ENCODE peak calls at places on chromosomes 13 and 19, in ten cellular contexts. S is sigmoid colon, J is upper lobe of left lung, N is transverse colon, A is SK-N-SH, C is GM12878, Q is H1, D is spleen, G is GM23338, R is suprapubic skin. K is an unnamed sample.

GRCh38 chr13:98809345-98809777 is 56.9 kb upstream of the SLC15A1 start:
- DNase-seq in S (no peak), J (peak), N (no peak), A (no peak), C (no peak), Q (no peak), D (no peak), G (no peak), R (no peak), K (no peak)

GRCh38 chr19:32875428-32875827 is 5.9 kb upstream of the SLC7A9 start:
- DNase-seq in S (no peak), J (no peak), N (no peak), A (no peak), C (no peak), Q (peak), D (peak), G (peak), R (no peak), K (no peak)

GRCh38 chr19:49687566-49688316 is 1.7 kb upstream of the ADM5 start:
- DNase-seq in S (no peak), J (peak), N (no peak), A (no peak), C (no peak), Q (no peak), D (no peak), G (peak), R (no peak), K (no peak)

GRCh38 chr13:39040206-39040605 is 1.9 kb downstream of the NHLRC3 start:
- DNase-seq in S (no peak), J (no peak), N (no peak), A (no peak), C (no peak), Q (no peak), D (no peak), G (no peak), R (no peak), K (no peak)

GRCh38 chr13:20475927-20476691 is 49.5 kb downstream of the CRYL1 start:
- DNase-seq in S (no peak), J (no peak), N (peak), A (no peak), C (peak), Q (no peak), D (peak), G (peak), R (no peak), K (peak)

GRCh38 chr19:1556639-1557070 is 11.5 kb downstream of the MEX3D start:
- DNase-seq in S (no peak), J (peak), N (no peak), A (no peak), C (no peak), Q (no peak), D (no peak), G (no peak), R (no peak), K (no peak)

GRCh38 chr19:48654299-48655059 is 8.5 kb upstream of the CA11 start:
- DNase-seq in S (no peak), J (no peak), N (no peak), A (peak), C (no peak), Q (no peak), D (no peak), G (no peak), R (no peak), K (no peak)

GRCh38 chr19:46287585-46287984 is 9.3 kb upstream of the HIF3A start:
- DNase-seq in S (no peak), J (no peak), N (no peak), A (no peak), C (no peak), Q (no peak), D (no peak), G (no peak), R (no peak), K (no peak)

GRCh38 chr13:93547886-93548285 is 321.3 kb downstream of the GPC6 start:
- DNase-seq in S (no peak), J (no peak), N (no peak), A (no peak), C (no peak), Q (no peak), D (no peak), G (no peak), R (no peak), K (no peak)

GRCh38 chr19:10587839-10588150 is 683 bp upstream of the AP1M2 start:
- DNase-seq in S (no peak), J (no peak), N (no peak), A (no peak), C (no peak), Q (no peak), D (no peak), G (no peak), R (no peak), K (no peak)

GRCh38 chr19:3785938-3786824 is at the start of gene MATK:
- DNase-seq in S (no peak), J (peak), N (no peak), A (peak), C (no peak), Q (peak), D (peak), G (peak), R (no peak), K (no peak)

GRCh38 chr13:113920173-113920572 is 53.7 kb downstream of the C13orf46 start:
- DNase-seq in S (no peak), J (no peak), N (no peak), A (no peak), C (no peak), Q (no peak), D (no peak), G (no peak), R (peak), K (no peak)

GRCh38 chr19:37519890-37520289 is 13.2 kb downstream of the ZNF793 start:
- DNase-seq in S (no peak), J (no peak), N (no peak), A (no peak), C (no peak), Q (no peak), D (no peak), G (no peak), R (no peak), K (no peak)

GRCh38 chr19:1261863-1262686 is 7.1 kb upstream of the CIRBP start:
- DNase-seq in S (peak), J (peak), N (peak), A (no peak), C (no peak), Q (no peak), D (peak), G (no peak), R (peak), K (no peak)

GRCh38 chr13:38167164-38167822 is 182.4 kb upstream of the UFM1 start:
- DNase-seq in S (no peak), J (no peak), N (no peak), A (no peak), C (peak), Q (no peak), D (no peak), G (no peak), R (no peak), K (no peak)

GRCh38 chr19:7641288-7642276 is 4.7 kb downstream of the STXBP2 start:
- DNase-seq in S (no peak), J (peak), N (no peak), A (no peak), C (no peak), Q (peak), D (no peak), G (peak), R (no peak), K (no peak)

GRCh38 chr13:98311200-98311548 is 134.1 kb upstream of the RNF113B start:
- DNase-seq in S (no peak), J (no peak), N (no peak), A (no peak), C (no peak), Q (no peak), D (no peak), G (no peak), R (no peak), K (no peak)

GRCh38 chr19:18790566-18791314 is at the start of gene COMP:
- DNase-seq in S (no peak), J (peak), N (no peak), A (no peak), C (no peak), Q (peak), D (peak), G (peak), R (no peak), K (no peak)

GRCh38 chr13:51767100-51767499 is 36.9 kb downstream of the DHRS12 start:
- DNase-seq in S (no peak), J (no peak), N (no peak), A (no peak), C (no peak), Q (no peak), D (no peak), G (peak), R (no peak), K (no peak)

GRCh38 chr19:4013886-4014540 is 6.5 kb downstream of the PIAS4 start:
- DNase-seq in S (peak), J (peak), N (no peak), A (peak), C (no peak), Q (no peak), D (no peak), G (no peak), R (no peak), K (no peak)

GRCh38 chr19:55451522-55452380 is 8.7 kb upstream of the SHISA7 start:
- DNase-seq in S (no peak), J (peak), N (no peak), A (peak), C (no peak), Q (peak), D (no peak), G (no peak), R (no peak), K (no peak)

GRCh38 chr13:26628706-26629105 is 71.2 kb downstream of the WASF3 start:
- DNase-seq in S (no peak), J (no peak), N (peak), A (no peak), C (no peak), Q (no peak), D (no peak), G (peak), R (no peak), K (no peak)

GRCh38 chr19:3057275-3057714 is 5.0 kb downstream of the TLE5 start:
- DNase-seq in S (peak), J (peak), N (peak), A (no peak), C (no peak), Q (peak), D (peak), G (no peak), R (peak), K (no peak)

GRCh38 chr19:547836-548720 is 4.2 kb downstream of the GZMM start:
- DNase-seq in S (no peak), J (no peak), N (no peak), A (no peak), C (no peak), Q (no peak), D (no peak), G (no peak), R (no peak), K (no peak)

GRCh38 chr19:46614114-46614701 is 10.7 kb downstream of the PTGIR start:
- DNase-seq in S (peak), J (no peak), N (peak), A (peak), C (no peak), Q (peak), D (peak), G (peak), R (peak), K (no peak)

GRCh38 chr13:71285700-71286099 is 581.3 kb downstream of the DACH1 start:
- DNase-seq in S (no peak), J (no peak), N (no peak), A (no peak), C (no peak), Q (no peak), D (no peak), G (peak), R (no peak), K (no peak)

GRCh38 chr13:30113983-30114491 is 193.3 kb downstream of the KATNAL1 start:
- DNase-seq in S (no peak), J (no peak), N (peak), A (no peak), C (no peak), Q (peak), D (no peak), G (peak), R (no peak), K (no peak)

GRCh38 chr13:41075034-41075433 is 13.7 kb downstream of the WBP4 start:
- DNase-seq in S (no peak), J (no peak), N (no peak), A (peak), C (no peak), Q (no peak), D (no peak), G (peak), R (no peak), K (no peak)

GRCh38 chr19:6056282-6056741 is 54.0 kb downstream of the RFX2 start:
- DNase-seq in S (no peak), J (no peak), N (peak), A (no peak), C (no peak), Q (no peak), D (no peak), G (no peak), R (peak), K (no peak)

GRCh38 chr19:28543244-28543776 is 669.6 kb downstream of the UQCRFS1 start:
- DNase-seq in S (no peak), J (no peak), N (no peak), A (no peak), C (no peak), Q (no peak), D (no peak), G (no peak), R (no peak), K (no peak)

GRCh38 chr19:45798995-45799517 is 6.4 kb upstream of the DMWD start:
- DNase-seq in S (no peak), J (peak), N (peak), A (peak), C (peak), Q (peak), D (peak), G (peak), R (no peak), K (peak)

GRCh38 chr13:112984954-112985802 is 16.2 kb downstream of the MCF2L start:
- DNase-seq in S (no peak), J (peak), N (peak), A (no peak), C (no peak), Q (no peak), D (no peak), G (no peak), R (no peak), K (no peak)

GRCh38 chr19:46958542-46958941 is 61.1 kb upstream of the NPAS1 start:
- DNase-seq in S (no peak), J (no peak), N (no peak), A (peak), C (no peak), Q (no peak), D (no peak), G (peak), R (no peak), K (no peak)

GRCh38 chr13:75636339-75637095 is 387 bp downstream of the LMO7 start:
- DNase-seq in S (no peak), J (peak), N (peak), A (peak), C (no peak), Q (peak), D (peak), G (peak), R (no peak), K (peak)

DNA sequence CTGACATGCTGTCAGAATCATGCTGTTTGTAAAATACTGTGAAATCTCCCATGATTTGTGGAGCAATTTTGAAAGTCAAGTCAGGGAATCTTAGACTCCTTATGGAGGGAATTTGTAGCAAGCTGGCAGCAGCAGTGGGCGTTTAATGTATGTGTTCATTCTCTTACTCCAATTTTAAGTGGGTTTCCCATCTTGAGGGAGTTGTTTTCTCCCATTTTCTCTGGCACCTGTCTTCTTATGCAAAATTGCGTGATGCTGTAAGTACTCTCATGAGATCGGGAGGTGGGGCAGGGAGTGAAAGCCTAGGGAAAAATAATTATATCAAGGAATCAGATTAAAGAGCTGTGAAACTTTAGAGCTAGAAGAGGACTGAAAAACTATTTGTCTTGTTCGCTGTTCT is 16.0 kb upstream of the GTF2F2 start:
- DNase-seq in S (no peak), J (no peak), N (no peak), A (no peak), C (no peak), Q (no peak), D (no peak), G (no peak), R (no peak), K (no peak)
- TF ChIP-seq POLR2AphosphoS5 in S (no peak), J (no peak), N (no peak), A (no peak), C (no peak), Q (no peak), D (no peak), G (no peak), R (no peak), K (no peak)

DNA sequence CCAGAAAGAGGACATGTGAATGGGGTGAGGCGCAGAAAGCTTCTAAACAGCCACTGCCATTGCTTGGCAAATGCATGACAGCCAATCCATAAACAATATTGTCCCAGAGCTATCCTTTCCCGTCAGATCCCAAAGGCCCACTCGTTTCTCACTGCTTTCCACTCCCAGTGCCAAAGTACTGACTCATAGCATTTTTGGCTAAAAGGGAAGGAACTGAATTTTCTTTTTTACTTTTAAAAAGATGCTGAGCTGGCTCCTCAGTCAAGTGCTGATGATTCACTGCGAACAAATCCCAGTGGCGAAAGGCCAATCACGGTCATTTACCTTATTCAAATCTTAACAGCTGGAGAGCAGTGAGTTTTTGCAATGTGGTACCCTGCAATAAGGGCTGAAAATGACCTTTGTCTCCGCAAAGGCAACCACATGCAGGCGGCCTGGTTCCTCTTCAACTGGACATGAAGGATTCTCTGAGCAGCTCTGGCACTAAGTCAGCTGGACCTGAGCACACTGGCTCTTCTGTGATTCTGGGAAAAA is 151.7 kb downstream of the DCLK1 start:
- DNase-seq in S (peak), J (no peak), N (peak), A (no peak), C (no peak), Q (no peak), D (no peak), G (no peak), R (peak), K (no peak)
- TF ChIP-seq POLR2AphosphoS5 in S (peak), J (peak), N (peak), A (peak), C (no peak), Q (no peak), D (no peak), G (no peak), R (peak), K (no peak)

DNA sequence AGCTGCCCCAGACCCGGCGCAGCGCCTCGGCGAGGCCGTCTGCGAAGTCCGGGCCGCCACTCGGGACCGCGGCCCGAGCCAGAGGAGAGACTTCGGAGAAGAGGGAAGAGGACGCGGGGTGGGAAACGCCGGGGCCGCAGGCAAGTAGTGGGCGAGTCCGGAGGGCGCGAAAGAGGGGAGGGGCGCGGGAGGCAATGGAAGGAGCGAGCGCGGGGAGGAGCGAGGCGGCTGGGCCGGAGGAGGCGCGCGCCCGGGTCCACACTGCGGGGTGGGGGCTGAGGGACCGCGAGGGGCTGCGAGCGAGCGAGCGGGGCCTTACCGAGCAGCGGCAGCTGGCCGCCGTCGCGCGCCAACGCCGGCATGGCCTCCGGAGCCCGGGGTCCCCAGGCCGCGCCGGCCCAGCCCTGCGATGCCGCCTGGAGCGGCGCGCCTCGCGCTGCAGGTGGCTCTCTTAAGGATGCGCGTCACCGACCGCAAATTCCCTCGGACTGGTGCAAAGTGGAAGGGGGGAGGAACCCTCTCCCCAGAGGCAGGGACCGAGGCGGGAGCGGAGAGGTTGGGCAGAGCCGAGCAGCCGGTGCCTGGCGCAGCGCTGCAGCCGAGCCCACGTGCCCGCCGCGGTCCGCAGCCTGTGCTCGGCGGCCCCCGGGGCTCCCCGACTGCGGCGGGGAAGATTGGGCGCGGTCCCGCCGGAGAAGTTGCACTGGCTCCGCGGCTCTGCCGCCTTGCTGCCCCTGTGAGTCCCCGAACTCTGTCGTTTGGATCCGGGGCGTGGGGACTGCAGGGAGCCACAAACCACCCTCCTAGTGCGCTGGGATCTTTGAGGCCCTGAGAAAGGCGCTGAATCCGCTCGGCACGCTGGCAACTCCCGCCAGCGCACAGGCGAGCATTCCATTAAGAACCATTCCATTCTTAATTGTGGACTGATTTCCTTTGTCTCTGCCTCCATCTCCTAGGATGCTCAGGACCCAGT is at the start of gene FLT3:
- DNase-seq in S (no peak), J (peak), N (peak), A (peak), C (no peak), Q (peak), D (peak), G (peak), R (no peak), K (peak)
- TF ChIP-seq POLR2AphosphoS5 in S (no peak), J (no peak), N (no peak), A (no peak), C (no peak), Q (peak), D (peak), G (no peak), R (no peak), K (no peak)

DNA sequence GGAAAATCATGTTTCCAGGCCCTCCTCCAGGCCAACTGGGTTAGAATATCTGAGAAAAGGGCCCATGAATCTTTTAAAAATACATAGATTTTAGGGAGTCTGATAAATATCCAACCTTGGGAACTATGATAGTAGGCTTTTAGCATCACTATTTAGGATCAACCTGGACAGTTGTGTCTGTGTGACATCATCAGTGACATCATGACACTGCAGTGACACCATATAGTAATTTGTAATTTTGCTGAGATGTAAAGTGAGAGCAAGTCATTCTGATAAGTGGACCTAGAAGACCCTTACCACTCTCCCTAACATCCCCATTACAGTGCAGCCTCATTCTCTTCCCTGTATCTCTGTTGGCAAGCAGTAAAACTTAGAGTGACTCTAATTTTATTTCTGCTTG is 14.1 kb downstream of the GPALPP1 start:
- DNase-seq in S (no peak), J (no peak), N (no peak), A (no peak), C (no peak), Q (no peak), D (no peak), G (no peak), R (no peak), K (no peak)
- TF ChIP-seq POLR2AphosphoS5 in S (no peak), J (no peak), N (no peak), A (no peak), C (no peak), Q (no peak), D (no peak), G (no peak), R (no peak), K (no peak)